ENCODE peak calls at places on chromosomes 5 and 9, in seven cellular contexts. K is foreskin keratinocyte; Q is thyroid gland; E is aorta; H is uterus; N is caudate nucleus; S is CD4-positive, alpha-beta memory T cell. R is an unnamed sample.
A peak's percentile ranks its signal among the peaks of the same experiment; 100 is the strongest.

GRCh38 chr9:91178281-91179236 is 183.2 kb downstream of the AUH start:
- DNase-seq in E (no peak), Q (no peak), S (no peak), K (no peak), H (no peak), N (no peak), R (no peak)

GRCh38 chr5:30894811-30895210 is 298.7 kb upstream of the CDH6 start:
- DNase-seq in Q (no peak), E (no peak), N (no peak), S (no peak), K (no peak), H (no peak), R (no peak)

GRCh38 chr5:39074009-39074886 is at the start of gene RICTOR:
- DNase-seq in K (peak; percentile 60), S (peak; percentile 88), E (peak; percentile 95), N (peak; percentile 90), Q (peak; percentile 92), H (peak; percentile 89), R (peak; percentile 59)

GRCh38 chr9:72577212-72577753 is 55.9 kb downstream of the TMC1 start:
- DNase-seq in N (no peak), H (peak; percentile 47), K (peak; percentile 80), Q (peak; percentile 38), S (no peak), E (no peak), R (peak; percentile 85)

GRCh38 chr5:106380736-106381135 is 1290.0 kb downstream of the EFNA5 start:
- DNase-seq in E (no peak), K (peak; percentile 44), S (no peak), H (no peak), Q (no peak), N (no peak), R (no peak)

GRCh38 chr9:82080265-82080664 is 91.7 kb downstream of the SPATA31D1 start:
- DNase-seq in N (no peak), E (no peak), Q (no peak), S (no peak), K (no peak), H (no peak), R (no peak)

GRCh38 chr5:38453921-38454320 is 102.5 kb downstream of the LIFR start:
- DNase-seq in N (no peak), K (no peak), H (no peak), Q (no peak), E (peak; percentile 10), S (no peak), R (no peak)

GRCh38 chr9:109974143-109974917 is 194.3 kb downstream of the PALM2AKAP2 start:
- DNase-seq in S (no peak), N (no peak), K (no peak), Q (peak; percentile 77), E (peak; percentile 66), H (no peak), R (no peak)

GRCh38 chr5:28397502-28397941 is 1359.1 kb upstream of the CDH9 start:
- DNase-seq in K (peak; percentile 74), S (no peak), H (no peak), N (no peak), Q (no peak), E (no peak), R (no peak)

GRCh38 chr9:87872079-87872624 is 10.5 kb upstream of the SPATA31E1 start:
- DNase-seq in Q (no peak), E (no peak), K (no peak), S (no peak), N (no peak), H (no peak), R (no peak)

GRCh38 chr9:100063185-100063584 is 35.6 kb downstream of the ERP44 start:
- DNase-seq in S (no peak), Q (no peak), N (no peak), H (no peak), K (no peak), E (no peak), R (no peak)

GRCh38 chr9:121275781-121276658 is 8.1 kb downstream of the GSN start:
- DNase-seq in S (no peak), H (no peak), E (no peak), N (no peak), K (no peak), Q (no peak), R (no peak)

GRCh38 chr5:73205309-73205708 is 32.3 kb downstream of the TMEM174 start:
- DNase-seq in Q (no peak), E (no peak), S (no peak), H (no peak), K (no peak), N (no peak), R (no peak)

GRCh38 chr5:110109685-110110084 is 420.0 kb downstream of the MAN2A1 start:
- DNase-seq in E (no peak), S (no peak), H (no peak), K (no peak), Q (no peak), N (no peak), R (no peak)

GRCh38 chr9:116674210-116674980 is 12.7 kb upstream of the TRIM32 start:
- DNase-seq in H (no peak), S (no peak), Q (no peak), K (no peak), N (no peak), E (no peak), R (no peak)

GRCh38 chr5:120139039-120139438 is 325.1 kb upstream of the PRR16 start:
- DNase-seq in S (no peak), Q (no peak), N (no peak), H (peak; percentile 59), E (no peak), K (peak; percentile 70), R (peak; percentile 81)

GRCh38 chr5:103721183-103721582 is 158.6 kb upstream of the NUDT12 start:
- DNase-seq in S (no peak), Q (no peak), K (no peak), E (no peak), N (no peak), H (no peak), R (no peak)

DNA sequence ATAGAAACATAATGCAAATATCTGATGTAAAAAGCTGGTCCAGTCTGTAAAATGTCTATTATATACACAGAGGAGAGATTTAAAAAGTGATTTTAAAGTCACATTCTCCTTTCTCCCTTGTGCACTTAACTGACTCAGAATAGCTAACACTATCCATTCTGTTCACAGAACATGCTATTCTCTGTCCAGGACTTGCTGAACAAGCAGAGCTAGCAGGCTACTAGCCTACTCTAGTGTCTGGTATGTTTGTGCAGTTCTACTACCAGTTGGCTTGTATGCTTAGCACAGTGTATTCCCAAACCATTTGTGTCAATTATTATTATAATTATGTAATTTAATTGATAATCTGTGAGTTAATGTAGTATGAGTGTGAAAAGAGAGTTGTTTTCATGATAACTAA is 161.7 kb upstream of the NUDT12 start:
- DNase-seq in Q (no peak), S (no peak), N (no peak), E (no peak), K (no peak), H (no peak), R (no peak)
- H3K27ac ChIP-seq in Q (no peak overlapping the region), S (no peak overlapping the region), N (no peak overlapping the region), E (no peak overlapping the region), K (no peak overlapping the region), H (no peak overlapping the region), R (no peak overlapping the region)

GRCh38 chr5:126384985-126385384 is 38.2 kb upstream of the GRAMD2B start:
- DNase-seq in Q (no peak), N (no peak), E (no peak), S (no peak), K (no peak), H (no peak), R (no peak)
- H3K27ac ChIP-seq in Q (peak overlapping the region; percentile 27), N (no peak overlapping the region), E (peak overlapping the region; percentile 99), S (no peak overlapping the region), K (no peak overlapping the region), H (peak overlapping the region; percentile 55), R (peak overlapping the region; percentile 66)

DNA sequence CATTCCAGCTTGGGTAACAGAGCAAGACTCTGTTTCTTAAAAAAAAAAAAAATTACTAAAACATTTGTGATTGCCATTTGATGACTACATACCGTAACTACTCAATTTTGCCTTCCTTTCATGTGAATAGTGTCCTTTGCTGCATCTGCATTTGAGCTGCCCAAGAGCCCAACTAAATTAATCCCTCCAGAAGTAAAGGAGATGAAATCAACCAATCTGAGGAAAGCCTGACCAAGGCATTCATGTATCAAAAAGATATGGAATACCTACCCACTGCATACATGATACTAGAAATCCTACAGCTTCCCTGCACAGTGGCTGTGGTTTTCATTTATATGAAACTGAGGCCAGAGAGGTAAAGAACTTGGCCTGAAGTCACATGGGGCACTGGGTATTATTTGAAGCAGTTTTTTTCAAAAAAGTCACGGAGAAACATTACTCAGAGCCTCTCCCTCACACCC is 177.5 kb downstream of the AOPEP start:
- DNase-seq in H (no peak), Q (no peak), S (no peak), N (no peak), K (no peak), E (no peak), R (no peak)
- H3K27ac ChIP-seq in H (peak overlapping the region; percentile 12), Q (no peak overlapping the region), S (no peak overlapping the region), N (peak overlapping the region; percentile 92), K (no peak overlapping the region), E (peak overlapping the region; percentile 74), R (no peak overlapping the region)

GRCh38 chr5:59199868-59200267 is 617.0 kb downstream of the RAB3C start:
- DNase-seq in S (no peak), E (no peak), K (no peak), N (no peak), H (no peak), Q (no peak), R (no peak)

GRCh38 chr5:59193616-59194319 is 610.9 kb downstream of the RAB3C start:
- DNase-seq in N (no peak), S (no peak), K (peak; percentile 99), E (no peak), Q (no peak), H (peak; percentile 35), R (peak; percentile 100)

GRCh38 chr5:59198365-59198764 is 615.5 kb downstream of the RAB3C start:
- DNase-seq in K (no peak), Q (no peak), S (no peak), E (no peak), N (no peak), H (no peak), R (no peak)

GRCh38 chr5:59197911-59198310 is 615.0 kb downstream of the RAB3C start:
- DNase-seq in N (no peak), Q (no peak), H (no peak), K (no peak), E (no peak), S (no peak), R (no peak)

GRCh38 chr5:59198832-59199231 is 616.0 kb downstream of the RAB3C start:
- DNase-seq in Q (no peak), K (no peak), E (no peak), N (no peak), S (no peak), H (no peak), R (no peak)
- H3K27ac ChIP-seq in Q (no peak overlapping the region), K (no peak overlapping the region), E (no peak overlapping the region), N (no peak overlapping the region), S (no peak overlapping the region), H (no peak overlapping the region), R (no peak overlapping the region)

DNA sequence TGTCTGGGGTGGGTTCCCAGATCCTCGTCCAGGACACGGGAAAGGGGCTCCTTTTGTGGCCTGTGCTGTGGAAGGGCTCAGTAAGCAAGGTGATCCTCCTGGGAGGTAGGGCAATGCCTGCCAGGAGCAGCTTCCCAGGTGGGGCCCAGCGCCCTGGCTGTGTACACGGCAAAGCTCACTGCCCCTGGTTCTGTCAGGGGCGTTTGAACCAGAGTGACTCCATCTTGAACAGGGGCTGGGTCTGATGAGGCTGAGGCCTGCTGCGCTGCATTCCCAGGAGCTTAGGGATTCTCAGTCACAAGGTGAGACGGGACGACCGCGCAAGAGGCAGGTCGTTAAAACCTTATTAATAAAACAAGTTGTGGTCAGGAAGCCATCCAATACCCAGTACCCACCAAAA is 19.9 kb upstream of the SLC12A7 start:
- DNase-seq in N (no peak), E (no peak), Q (no peak), H (no peak), S (no peak), K (no peak), R (no peak)
- H3K27ac ChIP-seq in N (no peak overlapping the region), E (no peak overlapping the region), Q (peak overlapping the region; percentile 77), H (no peak overlapping the region), S (no peak overlapping the region), K (no peak overlapping the region), R (no peak overlapping the region)

GRCh38 chr9:33227741-33228140 is 12.2 kb upstream of the SPINK4 start:
- DNase-seq in Q (no peak), E (no peak), K (no peak), N (no peak), H (no peak), S (no peak), R (no peak)
- H3K27ac ChIP-seq in Q (no peak overlapping the region), E (no peak overlapping the region), K (peak overlapping the region; percentile 95), N (no peak overlapping the region), H (no peak overlapping the region), S (no peak overlapping the region), R (no peak overlapping the region)